ENCODE peak calls at places on chromosomes 11 and 22, in eight cellular contexts. D, J, X, K, C, B, I and Q are unnamed samples.

GRCh38 chr11:16853859-16854258 is 115.4 kb downstream of the C11orf58 start:
- DNase-seq in D (no peak), J (no peak), X (no peak), K (no peak), C (no peak), B (no peak), I (no peak), Q (no peak)

GRCh38 chr11:61657566-61657965 is 22.6 kb upstream of the DAGLA start:
- DNase-seq in D (no peak), J (peak), X (no peak), K (no peak), C (peak), B (no peak), I (no peak), Q (no peak)

GRCh38 chr11:32935462-32936029 is 42.9 kb downstream of the QSER1 start:
- DNase-seq in D (no peak), J (no peak), X (no peak), K (no peak), C (no peak), B (no peak), I (no peak), Q (no peak)

GRCh38 chr11:31953803-31954327 is 137.0 kb upstream of the RCN1 start:
- DNase-seq in D (no peak), J (no peak), X (no peak), K (no peak), C (no peak), B (no peak), I (no peak), Q (no peak)

GRCh38 chr11:62902932-62903331 is 18.2 kb downstream of the CHRM1 start:
- DNase-seq in D (no peak), J (no peak), X (no peak), K (no peak), C (no peak), B (no peak), I (no peak), Q (no peak)

GRCh38 chr22:27785818-27786217 is 15.7 kb downstream of the MN1 start:
- DNase-seq in D (no peak), J (no peak), X (no peak), K (no peak), C (no peak), B (no peak), I (no peak), Q (no peak)

GRCh38 chr11:47003180-47003877 is 66.8 kb downstream of the CSTPP1 start:
- DNase-seq in D (peak), J (no peak), X (no peak), K (no peak), C (no peak), B (peak), I (no peak), Q (no peak)

GRCh38 chr11:43119275-43119970 is 192.4 kb upstream of the API5 start:
- DNase-seq in D (no peak), J (peak), X (no peak), K (no peak), C (no peak), B (no peak), I (no peak), Q (no peak)

GRCh38 chr22:25970348-25970995 is 198.8 kb upstream of the SEZ6L start:
- DNase-seq in D (no peak), J (no peak), X (peak), K (peak), C (no peak), B (no peak), I (no peak), Q (no peak)

GRCh38 chr22:43092085-43092484 is 2.9 kb upstream of the TTLL1 start:
- DNase-seq in D (no peak), J (no peak), X (no peak), K (no peak), C (no peak), B (no peak), I (no peak), Q (no peak)

GRCh38 chr11:20599424-20600346 is at the start of gene SLC6A5:
- DNase-seq in D (peak), J (peak), X (no peak), K (no peak), C (peak), B (peak), I (no peak), Q (no peak)

GRCh38 chr11:111406589-111406988 is 27.5 kb upstream of the POU2AF1 start:
- DNase-seq in D (no peak), J (no peak), X (no peak), K (no peak), C (no peak), B (no peak), I (no peak), Q (no peak)

GRCh38 chr22:38205261-38206128 is 3.7 kb downstream of the MAFF start:
- DNase-seq in D (peak), J (no peak), X (no peak), K (no peak), C (peak), B (no peak), I (peak), Q (peak)

GRCh38 chr11:36619502-36619901 is 21.5 kb upstream of the RAG2 start:
- DNase-seq in D (no peak), J (no peak), X (no peak), K (no peak), C (peak), B (no peak), I (no peak), Q (no peak)

GRCh38 chr22:30221121-30221992 is 25.2 kb downstream of the LIF start:
- DNase-seq in D (no peak), J (no peak), X (no peak), K (no peak), C (no peak), B (peak), I (no peak), Q (no peak)

GRCh38 chr22:29385305-29385704 is 3.1 kb downstream of the AP1B1 start:
- DNase-seq in D (no peak), J (no peak), X (no peak), K (no peak), C (no peak), B (no peak), I (no peak), Q (no peak)

GRCh38 chr11:3950996-3951662 is 95.7 kb downstream of the STIM1 start:
- DNase-seq in D (no peak), J (no peak), X (no peak), K (no peak), C (peak), B (no peak), I (no peak), Q (no peak)

GRCh38 chr11:64566042-64566914 is 24.7 kb upstream of the SLC22A12 start:
- DNase-seq in D (peak), J (peak), X (peak), K (peak), C (peak), B (peak), I (no peak), Q (peak)

GRCh38 chr22:37379716-37380115 is 47.6 kb downstream of the ELFN2 start:
- DNase-seq in D (no peak), J (no peak), X (no peak), K (no peak), C (no peak), B (no peak), I (no peak), Q (no peak)

GRCh38 chr11:25065711-25066110 is 568.9 kb downstream of the LUZP2 start:
- DNase-seq in D (no peak), J (peak), X (no peak), K (no peak), C (peak), B (no peak), I (no peak), Q (no peak)

GRCh38 chr11:97786961-97787360 is 1233.8 kb upstream of the CNTN5 start:
- DNase-seq in D (no peak), J (no peak), X (no peak), K (no peak), C (no peak), B (no peak), I (no peak), Q (no peak)

GRCh38 chr22:20605328-20605727 is 97.9 kb downstream of the MED15 start:
- DNase-seq in D (no peak), J (no peak), X (no peak), K (no peak), C (no peak), B (no peak), I (no peak), Q (no peak)

GRCh38 chr11:83663446-83663845 is 377.3 kb upstream of the CCDC90B start:
- DNase-seq in D (no peak), J (peak), X (no peak), K (no peak), C (no peak), B (no peak), I (no peak), Q (no peak)

GRCh38 chr11:110297726-110298297 is 1.4 kb upstream of the RDX start:
- DNase-seq in D (no peak), J (peak), X (no peak), K (no peak), C (no peak), B (no peak), I (no peak), Q (no peak)

GRCh38 chr11:72274435-72274834 is 30.5 kb upstream of the PHOX2A start:
- DNase-seq in D (no peak), J (no peak), X (no peak), K (no peak), C (no peak), B (no peak), I (no peak), Q (no peak)

GRCh38 chr22:36065775-36066544 is 37.3 kb upstream of the RBFOX2 start:
- DNase-seq in D (peak), J (peak), X (peak), K (peak), C (peak), B (peak), I (peak), Q (peak)

GRCh38 chr11:13667245-13667644 is 1.2 kb upstream of the FAR1 start:
- DNase-seq in D (no peak), J (peak), X (no peak), K (no peak), C (no peak), B (no peak), I (no peak), Q (no peak)

GRCh38 chr11:121426476-121427454 is 25.3 kb upstream of the SORL1 start:
- DNase-seq in D (no peak), J (no peak), X (no peak), K (no peak), C (no peak), B (peak), I (no peak), Q (peak)

GRCh38 chr11:110425751-110426545 is 3.8 kb upstream of the FDX1 start:
- DNase-seq in D (no peak), J (peak), X (no peak), K (no peak), C (peak), B (no peak), I (no peak), Q (no peak)